ENCODE peak calls at places on chromosome 15, in eight cellular contexts. I is AG09309; C is effector memory CD4-positive, alpha-beta T cell; K is H7; O is NB4; D is colonic mucosa; Q is astrocyte of the cerebellum; N is NT2/D1. G is an unnamed sample.

GRCh38 chr15:55780292-55780691 is 37.3 kb upstream of the PRTG start:
- DNase-seq in D (no peak), N (no peak), C (no peak), Q (no peak), K (no peak), O (no peak), I (no peak), G (no peak)

GRCh38 chr15:77091072-77091471 is 20.2 kb upstream of the TSPAN3 start:
- DNase-seq in N (no peak), K (no peak), O (no peak), C (no peak), I (no peak), Q (no peak), D (no peak), G (no peak)

GRCh38 chr15:47715856-47716445 is 1.4 kb upstream of the SEMA6D start:
- DNase-seq in O (no peak), D (peak), Q (peak), N (no peak), K (peak), C (no peak), I (no peak), G (peak)

GRCh38 chr15:100772478-100773378 is 106.9 kb upstream of the ALDH1A3 start:
- DNase-seq in D (peak), Q (no peak), O (peak), K (peak), I (no peak), C (no peak), N (no peak), G (no peak)

GRCh38 chr15:75840659-75841058 is 2.6 kb upstream of the UBE2Q2 start:
- DNase-seq in K (no peak), C (no peak), D (peak), N (no peak), O (no peak), I (peak), Q (peak), G (peak)

GRCh38 chr15:66702770-66703539 is 919 bp downstream of the SMAD6 start:
- DNase-seq in K (peak), Q (no peak), C (no peak), D (no peak), O (peak), I (no peak), N (no peak), G (no peak)

GRCh38 chr15:67199881-67200763 is 54.3 kb downstream of the AAGAB start:
- DNase-seq in K (no peak), N (no peak), C (no peak), Q (no peak), I (no peak), D (no peak), O (no peak), G (no peak)

GRCh38 chr15:79994651-79995050 is 23.7 kb upstream of the BCL2A1 start:
- DNase-seq in N (no peak), Q (no peak), K (no peak), C (no peak), I (no peak), D (no peak), O (no peak), G (no peak)

GRCh38 chr15:67708500-67708899 is 116.8 kb upstream of the SKOR1 start:
- DNase-seq in I (no peak), D (no peak), O (peak), N (no peak), C (no peak), K (no peak), Q (no peak), G (no peak)

GRCh38 chr15:74300057-74300620 is 64.0 kb downstream of the CCDC33 start:
- DNase-seq in I (no peak), N (no peak), K (peak), D (no peak), O (peak), C (no peak), Q (no peak), G (no peak)

GRCh38 chr15:28904023-28904422 is 18.2 kb downstream of the APBA2 start:
- DNase-seq in C (no peak), N (no peak), I (no peak), Q (no peak), O (no peak), D (no peak), K (no peak), G (no peak)

GRCh38 chr15:101384276-101384675 is 89.2 kb upstream of the SNRPA1 start:
- DNase-seq in Q (no peak), I (no peak), C (no peak), N (no peak), D (no peak), K (no peak), O (no peak), G (no peak)

GRCh38 chr15:38890194-38890593 is 325.6 kb upstream of the RASGRP1 start:
- DNase-seq in I (no peak), C (no peak), N (no peak), K (no peak), Q (no peak), D (no peak), O (no peak), G (no peak)

GRCh38 chr15:27087651-27088583 is 116.9 kb downstream of the GABRG3 start:
- DNase-seq in I (no peak), C (no peak), N (no peak), O (no peak), D (no peak), K (no peak), Q (no peak), G (no peak)

GRCh38 chr15:43854801-43855200 is 28.0 kb downstream of the WDR76 start:
- DNase-seq in Q (no peak), K (no peak), D (no peak), O (peak), N (no peak), C (no peak), I (no peak), G (peak)

GRCh38 chr15:84696757-84697156 is 19.2 kb downstream of the SEC11A start:
- DNase-seq in C (no peak), I (no peak), O (no peak), N (no peak), K (no peak), D (no peak), Q (no peak), G (no peak)

GRCh38 chr15:23565395-23566069 is at the start of gene MKRN3:
- DNase-seq in I (peak), K (no peak), D (no peak), Q (peak), O (peak), C (peak), N (no peak), G (peak)

GRCh38 chr15:43274136-43274535 is 7.4 kb upstream of the TGM5 start:
- DNase-seq in I (no peak), Q (no peak), O (no peak), D (no peak), N (no peak), C (no peak), K (no peak), G (no peak)

GRCh38 chr15:46996331-46996730 is 721.0 kb upstream of the SEMA6D start:
- DNase-seq in O (no peak), K (no peak), Q (no peak), I (no peak), N (no peak), D (no peak), C (no peak), G (no peak)

GRCh38 chr15:101110681-101111569 is 140.9 kb downstream of the CHSY1 start:
- DNase-seq in O (no peak), K (peak), N (no peak), I (no peak), Q (no peak), C (no peak), D (no peak), G (no peak)

GRCh38 chr15:64001148-64001547 is 45.1 kb downstream of the DAPK2 start:
- DNase-seq in O (peak), N (no peak), D (no peak), Q (no peak), I (no peak), K (no peak), C (no peak), G (no peak)

DNA sequence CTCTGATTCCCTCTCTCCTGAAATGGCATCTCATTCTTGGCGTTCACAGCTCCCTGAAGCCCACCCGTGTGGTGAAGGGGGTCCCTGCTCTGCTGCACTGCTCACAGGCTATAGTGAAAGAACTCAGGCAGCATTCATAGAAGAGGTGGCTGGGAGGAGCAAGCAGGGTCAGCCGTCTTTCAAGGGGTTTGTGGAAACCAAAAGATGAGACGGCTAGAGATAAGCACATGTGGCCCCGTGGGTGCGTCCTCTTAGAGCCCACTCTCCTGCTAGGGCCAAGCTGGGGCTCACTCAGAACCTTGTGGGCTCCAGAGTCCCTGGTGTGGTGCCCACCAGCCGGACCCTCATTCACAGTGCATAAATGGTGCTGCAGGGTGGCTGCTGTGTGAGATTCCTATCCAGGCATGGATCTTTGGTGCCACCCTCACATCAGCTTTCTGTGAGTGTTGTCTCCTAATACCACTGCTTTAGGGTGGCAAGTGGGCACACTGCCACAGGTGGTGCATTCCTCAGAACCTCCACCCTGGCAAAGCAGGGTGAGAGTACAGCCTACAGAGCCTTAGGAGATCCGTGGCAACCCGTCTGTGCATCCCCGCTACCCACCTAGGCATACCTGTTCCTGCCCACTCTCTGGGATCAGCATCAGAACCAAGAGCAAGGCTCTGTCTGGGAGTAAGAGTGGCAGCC is 11.2 kb upstream of the SEMA4B start:
- DNase-seq in K (peak), Q (no peak), D (no peak), C (no peak), O (no peak), N (no peak), I (no peak), G (no peak)
- H3K4me3 ChIP-seq in K (no peak), Q (no peak), D (no peak), C (no peak), O (no peak), N (no peak), I (no peak), G (no peak)

DNA sequence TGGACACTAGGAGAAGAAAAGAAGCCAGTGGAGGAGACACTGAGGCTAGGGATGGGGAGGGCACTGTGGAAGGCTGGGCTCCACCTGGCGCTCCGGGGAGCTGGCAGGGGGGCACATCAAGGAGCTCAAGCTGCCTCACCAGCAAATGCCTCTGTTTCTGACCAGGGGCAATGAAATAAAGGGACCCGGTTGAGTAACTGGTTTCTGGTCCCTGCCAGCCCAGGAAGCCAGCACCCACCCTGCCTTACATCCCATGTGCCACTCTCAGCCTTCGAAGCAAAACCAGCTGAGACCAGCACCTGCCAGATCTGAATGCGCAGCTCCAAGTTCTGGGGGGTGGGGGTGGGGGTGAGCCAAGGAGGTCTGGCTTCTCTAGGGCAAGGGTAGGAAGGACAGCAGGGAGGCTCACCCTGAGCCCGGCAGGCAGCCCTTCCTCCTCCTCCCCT is 359 bp upstream of the PAK6 start:
- DNase-seq in K (peak), O (no peak), C (no peak), I (no peak), Q (no peak), D (no peak), N (no peak), G (no peak)
- H3K4me3 ChIP-seq in K (peak), O (no peak), C (no peak), I (peak), Q (peak), D (peak), N (no peak), G (peak)

GRCh38 chr15:60395276-60396011 is 2.3 kb downstream of the ANXA2 start:
- DNase-seq in K (no peak), N (no peak), C (no peak), D (no peak), O (peak), I (no peak), Q (no peak), G (no peak)
- H3K4me3 ChIP-seq in K (no peak), N (no peak), C (no peak), D (peak), O (no peak), I (peak), Q (peak), G (peak)

GRCh38 chr15:34588046-34588674 is 4.7 kb upstream of the GOLGA8B start:
- DNase-seq in Q (peak), N (no peak), O (peak), I (peak), C (peak), K (peak), D (peak), G (peak)
- H3K4me3 ChIP-seq in Q (peak), N (no peak), O (no peak), I (peak), C (no peak), K (no peak), D (no peak), G (peak)

GRCh38 chr15:25431821-25432561 is 6.8 kb downstream of the UBE3A start:
- DNase-seq in C (no peak), O (no peak), I (no peak), D (no peak), Q (no peak), N (no peak), K (no peak), G (no peak)

GRCh38 chr15:25438601-25439455 is at the start of gene UBE3A:
- DNase-seq in C (peak), O (peak), I (peak), K (peak), N (peak), Q (peak), D (peak), G (peak)

GRCh38 chr15:25436707-25437106 is 2.1 kb downstream of the UBE3A start:
- DNase-seq in O (no peak), N (no peak), Q (no peak), D (no peak), K (no peak), I (no peak), C (no peak), G (no peak)

GRCh38 chr15:25437751-25438600 is 848 bp downstream of the UBE3A start:
- DNase-seq in N (peak), D (peak), O (peak), I (no peak), K (peak), Q (no peak), C (peak), G (peak)

DNA sequence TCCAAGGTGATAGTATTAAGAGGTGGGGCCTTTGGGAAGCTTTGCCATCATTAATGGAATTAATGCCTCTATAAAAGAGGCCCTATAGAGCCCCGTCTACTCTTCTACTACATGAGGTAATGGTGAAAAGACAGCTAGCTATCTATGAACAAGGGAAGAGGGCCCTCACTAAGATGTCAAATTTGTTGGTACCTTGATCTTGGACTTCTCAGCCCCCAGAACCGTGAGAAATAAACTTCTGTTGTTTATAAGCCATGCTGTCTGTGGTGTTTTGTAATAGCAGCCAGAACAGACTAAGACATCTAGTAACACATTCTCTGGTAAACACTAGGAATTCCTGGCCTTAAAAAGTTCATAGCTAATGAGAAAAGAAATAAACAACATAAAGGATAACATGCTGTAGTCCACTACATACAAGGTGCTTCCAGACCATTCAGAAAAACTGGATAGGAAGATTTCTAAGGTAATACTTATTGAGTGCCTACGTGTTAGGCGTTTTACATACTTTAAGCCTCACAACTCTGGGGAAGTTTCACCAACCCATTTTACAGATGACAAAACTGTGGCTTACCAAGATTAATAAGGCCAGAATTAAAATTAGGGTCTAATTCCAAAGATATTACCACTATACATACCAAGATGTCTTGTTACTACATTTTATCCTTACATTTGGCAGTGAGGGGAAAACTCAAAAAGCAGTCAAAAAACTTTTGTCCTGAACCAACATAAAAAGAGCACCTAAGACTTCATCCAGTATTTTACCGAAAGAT is 3.2 kb downstream of the UBE3A start:
- DNase-seq in C (no peak), I (no peak), D (no peak), O (no peak), K (no peak), N (no peak), Q (no peak), G (no peak)
- H3K4me3 ChIP-seq in C (no peak), I (no peak), D (no peak), O (peak), K (no peak), N (no peak), Q (no peak), G (no peak)

DNA sequence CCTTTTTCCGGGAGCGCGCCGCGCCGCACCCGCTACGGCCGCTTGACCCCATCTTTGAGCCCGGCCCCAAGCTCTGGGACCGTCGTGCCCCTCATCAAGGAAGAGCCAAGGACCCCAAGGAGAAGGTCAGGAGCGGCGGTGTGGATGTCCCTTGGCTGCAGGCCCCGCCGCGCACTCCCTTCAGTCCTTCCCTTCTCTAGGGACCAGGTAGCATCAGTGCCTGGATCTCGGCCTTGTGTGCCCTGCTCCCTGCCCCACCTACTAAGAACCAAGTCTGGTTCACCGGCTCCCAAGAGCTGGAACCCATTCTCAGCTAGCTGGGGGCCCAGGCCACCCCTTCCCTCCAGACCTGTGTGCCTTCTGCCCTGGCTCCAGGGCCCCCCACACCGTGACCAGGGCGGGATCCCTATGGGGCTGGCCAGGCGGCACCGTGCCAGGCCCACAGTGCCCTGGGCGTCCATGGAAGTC is 69.3 kb upstream of the CGNL1 start:
- DNase-seq in I (no peak), N (no peak), Q (no peak), C (no peak), O (no peak), K (no peak), D (no peak), G (no peak)
- H3K4me3 ChIP-seq in I (peak), N (peak), Q (peak), C (peak), O (no peak), K (peak), D (peak), G (peak)

GRCh38 chr15:41778503-41778902 is 4.2 kb downstream of the MAPKBP1 start:
- DNase-seq in Q (no peak), K (no peak), O (no peak), N (no peak), D (no peak), C (no peak), I (no peak), G (no peak)
- H3K4me3 ChIP-seq in Q (no peak), K (no peak), O (no peak), N (no peak), D (no peak), C (no peak), I (no peak), G (no peak)

GRCh38 chr15:91252322-91252721 is 152.3 kb downstream of the SV2B start:
- DNase-seq in O (no peak), K (no peak), C (no peak), N (no peak), Q (no peak), I (no peak), D (no peak), G (no peak)

GRCh38 chr15:91255788-91256187 is 155.7 kb downstream of the SV2B start:
- DNase-seq in C (no peak), I (no peak), Q (no peak), N (no peak), K (no peak), O (peak), D (no peak), G (no peak)

GRCh38 chr15:91254766-91255165 is 154.7 kb downstream of the SV2B start:
- DNase-seq in N (no peak), K (no peak), I (no peak), D (no peak), C (no peak), Q (no peak), O (no peak), G (no peak)

GRCh38 chr15:91252756-91253155 is 152.7 kb downstream of the SV2B start:
- DNase-seq in O (no peak), Q (no peak), N (no peak), I (no peak), D (no peak), K (no peak), C (no peak), G (no peak)

GRCh38 chr15:91253605-91254004 is 153.5 kb downstream of the SV2B start:
- DNase-seq in D (no peak), Q (no peak), K (no peak), N (no peak), C (no peak), O (peak), I (no peak), G (no peak)
- H3K4me3 ChIP-seq in D (no peak), Q (no peak), K (no peak), N (no peak), C (no peak), O (no peak), I (no peak), G (no peak)

G was measured in skeletal muscle cell.